ENCODE peak calls at places on chromosomes 7 and 10, in seven cellular contexts. H is Calu3, G is fibroblast of pulmonary artery, A is progenitor cell of endocrine pancreas, V is sigmoid colon, J is A549, F is osteocyte. R is an unnamed sample.

GRCh38 chr7:17802056-17802455 is 138.2 kb downstream of the SNX13 start:
- DNase-seq in J (no peak), A (no peak), F (no peak), G (peak), V (no peak), H (no peak), R (peak)

GRCh38 chr7:3835102-3835501 is 534.0 kb downstream of the SDK1 start:
- DNase-seq in J (no peak), A (no peak), F (no peak), G (no peak), H (no peak), V (no peak), R (peak)

GRCh38 chr10:88460601-88461000 is 122.5 kb downstream of the RNLS start:
- DNase-seq in J (no peak), V (no peak), A (no peak), G (no peak), H (no peak), F (no peak), R (no peak)

GRCh38 chr7:36209814-36210183 is 56.7 kb downstream of the EEPD1 start:
- DNase-seq in F (no peak), G (no peak), H (no peak), A (no peak), V (peak), J (no peak), R (no peak)

GRCh38 chr10:113053091-113053490 is 103.0 kb downstream of the TCF7L2 start:
- DNase-seq in V (peak), J (no peak), G (no peak), F (no peak), A (no peak), H (no peak), R (no peak)

GRCh38 chr7:17434841-17435692 is 136.6 kb downstream of the AHR start:
- DNase-seq in G (no peak), F (no peak), A (no peak), H (no peak), V (no peak), J (no peak), R (peak)

GRCh38 chr10:28180654-28181053 is 122.2 kb downstream of the MPP7 start:
- DNase-seq in V (no peak), J (no peak), A (no peak), F (no peak), G (no peak), H (no peak), R (peak)

GRCh38 chr10:14543048-14543903 is 212.6 kb upstream of the FRMD4A start:
- DNase-seq in H (no peak), F (no peak), V (no peak), G (peak), J (no peak), A (no peak), R (no peak)

GRCh38 chr10:101881036-101881774 is 37.6 kb upstream of the KCNIP2 start:
- DNase-seq in J (no peak), G (no peak), F (no peak), H (no peak), V (no peak), A (no peak), R (no peak)

GRCh38 chr7:14936530-14936929 is 34.0 kb upstream of the DGKB start:
- DNase-seq in J (no peak), F (no peak), G (peak), V (peak), H (peak), A (no peak), R (peak)

GRCh38 chr10:88318803-88319202 is 264.3 kb downstream of the RNLS start:
- DNase-seq in V (no peak), H (no peak), J (peak), A (no peak), F (no peak), G (peak), R (peak)

GRCh38 chr10:77121829-77122228 is 515.8 kb downstream of the KCNMA1 start:
- DNase-seq in G (no peak), V (no peak), A (no peak), H (no peak), J (no peak), F (no peak), R (no peak)

GRCh38 chr10:97400665-97401454 is at the start of gene RRP12:
- DNase-seq in J (peak), G (peak), V (peak), F (peak), H (peak), A (peak), R (peak)
- TF ChIP-seq CTCF in J (no peak), G (no peak), V (no peak), F (peak), H (no peak), A (peak), R (peak)

DNA sequence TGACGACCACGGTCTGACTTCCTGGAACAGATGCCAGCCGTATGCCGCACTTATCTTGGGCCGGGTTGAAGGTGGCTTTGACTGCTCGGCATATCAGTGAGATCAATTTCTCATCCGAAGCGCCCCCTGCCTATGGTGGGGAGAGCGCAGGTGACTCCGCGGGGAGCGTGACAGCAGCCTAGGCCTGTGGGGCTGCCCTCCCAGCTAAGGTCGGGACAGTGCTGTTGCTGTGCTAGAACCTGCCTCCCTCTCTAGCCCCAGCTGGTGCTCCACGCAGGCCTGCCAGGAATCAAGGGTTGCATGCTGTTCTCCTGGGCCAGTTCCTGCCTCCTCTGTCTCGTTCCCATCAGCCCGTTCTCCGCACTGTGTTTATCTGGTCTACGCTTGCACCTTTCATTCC is 49.8 kb downstream of the PODXL start:
- DNase-seq in A (no peak), H (no peak), F (no peak), J (no peak), G (no peak), V (no peak), R (no peak)
- TF ChIP-seq CTCF in A (no peak), H (no peak), F (no peak), J (no peak), G (no peak), V (no peak), R (no peak)

DNA sequence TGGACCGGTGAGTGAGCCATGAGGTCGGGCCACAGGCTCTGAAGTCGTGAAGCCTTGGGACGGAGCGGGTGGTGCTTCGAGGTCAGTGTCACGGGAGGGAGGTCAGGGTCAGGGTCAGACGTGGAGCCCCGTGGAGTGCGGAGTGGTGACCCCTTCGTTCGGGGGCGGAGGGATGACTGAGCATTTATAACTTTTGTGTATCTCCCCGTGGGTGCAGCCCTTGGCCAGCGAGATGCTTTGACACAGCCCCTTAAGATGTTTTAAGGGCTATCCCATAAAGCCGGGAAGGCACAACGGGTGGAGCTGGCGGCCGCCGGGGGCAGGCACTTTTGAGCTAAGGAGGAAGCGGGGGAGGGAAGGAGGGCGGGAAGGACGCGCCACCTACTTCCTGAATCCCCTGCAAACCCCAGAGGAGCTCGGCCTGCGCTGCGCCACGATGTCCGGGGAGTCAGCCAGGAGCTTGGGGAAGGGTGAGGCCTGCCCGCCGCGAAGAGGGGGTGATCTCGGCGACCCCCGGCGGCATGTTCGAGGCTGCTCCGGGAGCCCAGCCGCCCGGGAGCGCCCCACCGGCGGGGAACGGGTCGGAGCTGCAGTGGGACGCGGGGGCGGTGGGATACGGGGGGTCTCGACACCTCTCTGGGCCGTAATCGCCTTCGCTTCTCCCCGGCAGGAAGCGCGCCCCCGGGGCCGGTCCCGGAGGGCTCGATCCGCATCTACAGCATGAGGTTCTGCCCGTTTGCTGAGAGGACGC is at the start of gene GSTO1:
- DNase-seq in F (no peak), A (peak), G (peak), V (peak), H (peak), J (peak), R (peak)
- TF ChIP-seq CTCF in F (no peak), A (no peak), G (no peak), V (no peak), H (no peak), J (no peak), R (no peak)

DNA sequence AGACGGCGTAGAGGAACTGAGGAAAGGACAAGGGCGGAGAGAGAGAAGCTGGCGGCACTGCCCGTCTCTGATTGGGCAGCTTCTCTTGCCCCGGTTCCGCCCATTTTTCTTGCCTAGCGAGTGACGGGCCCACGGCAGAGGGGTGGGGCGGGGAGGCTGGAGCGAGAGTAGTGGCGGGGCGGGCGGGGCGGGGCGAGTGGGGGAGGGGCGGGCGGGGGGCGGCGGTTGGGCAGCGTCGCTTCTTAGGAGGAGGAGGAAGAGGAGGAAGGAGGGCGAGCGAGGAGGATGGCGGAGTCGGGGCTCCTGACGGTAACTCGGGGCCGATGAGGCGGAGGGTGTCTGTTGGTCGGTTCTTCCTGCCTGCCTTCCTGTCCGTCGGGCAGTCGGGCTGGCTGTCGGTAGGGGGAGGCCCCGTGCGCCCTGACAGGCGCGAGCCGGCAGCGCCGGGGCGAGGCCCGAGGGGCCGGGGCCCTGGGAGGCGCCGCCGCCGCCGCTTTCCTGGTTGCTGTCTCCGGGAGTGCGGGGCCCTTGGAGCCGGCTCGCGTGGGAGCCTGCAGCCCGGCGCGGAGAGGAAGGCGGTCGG is at the start of gene SHOC2:
- DNase-seq in G (no peak), J (peak), H (peak), A (peak), F (peak), V (peak), R (no peak)
- TF ChIP-seq CTCF in G (no peak), J (no peak), H (no peak), A (peak), F (peak), V (no peak), R (peak)

GRCh38 chr10:13276749-13277394 is 23.0 kb downstream of the PHYH start:
- DNase-seq in F (no peak), V (no peak), A (no peak), H (no peak), G (peak), J (no peak), R (no peak)
- TF ChIP-seq CTCF in F (peak), V (no peak), A (no peak), H (no peak), G (peak), J (no peak), R (no peak)

GRCh38 chr7:151091431-151091830 is 5.2 kb downstream of the AGAP3 start:
- DNase-seq in H (no peak), J (peak), G (no peak), F (no peak), V (no peak), A (no peak), R (no peak)
- TF ChIP-seq CTCF in H (peak), J (peak), G (peak), F (peak), V (peak), A (peak), R (peak)

GRCh38 chr10:71301371-71301916 is 17.6 kb upstream of the SLC29A3 start:
- DNase-seq in V (no peak), F (no peak), A (no peak), G (no peak), J (no peak), H (no peak), R (no peak)

GRCh38 chr10:71300555-71301370 is 18.3 kb upstream of the SLC29A3 start:
- DNase-seq in G (no peak), F (no peak), A (no peak), H (no peak), V (no peak), J (no peak), R (peak)

GRCh38 chr10:71303569-71303907 is 15.5 kb upstream of the SLC29A3 start:
- DNase-seq in G (no peak), F (no peak), V (no peak), H (no peak), J (no peak), A (no peak), R (no peak)

GRCh38 chr10:71302451-71302850 is 16.6 kb upstream of the SLC29A3 start:
- DNase-seq in V (no peak), H (no peak), J (no peak), G (no peak), A (no peak), F (no peak), R (no peak)

GRCh38 chr10:71302874-71303568 is 16.0 kb upstream of the SLC29A3 start:
- DNase-seq in V (no peak), F (no peak), A (no peak), H (peak), G (peak), J (peak), R (peak)
- TF ChIP-seq CTCF in V (no peak), F (peak), A (peak), H (peak), G (peak), J (peak), R (peak)

DNA sequence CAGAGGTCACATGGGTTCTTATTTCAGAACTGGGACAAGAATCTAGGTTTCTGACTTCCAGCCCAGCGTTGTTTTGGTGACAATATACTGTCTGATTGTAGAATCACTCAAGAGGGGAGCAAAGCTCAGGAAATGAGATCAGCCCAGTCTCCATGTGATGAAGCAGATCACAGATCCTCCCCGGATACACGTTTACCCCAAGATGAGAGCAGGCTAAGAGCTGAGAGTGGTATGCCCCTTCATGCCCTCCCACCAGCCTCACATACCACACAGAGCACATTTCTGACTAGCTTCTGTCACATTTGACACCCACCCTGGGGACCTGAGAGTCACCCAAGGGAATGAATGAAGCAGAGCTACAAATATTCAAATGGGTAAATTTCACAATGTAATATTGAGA is 27.1 kb upstream of the PRKCQ start:
- DNase-seq in V (no peak), G (no peak), F (no peak), A (no peak), J (no peak), H (no peak), R (no peak)
- TF ChIP-seq CTCF in V (no peak), G (no peak), F (no peak), A (no peak), J (no peak), H (no peak), R (no peak)

DNA sequence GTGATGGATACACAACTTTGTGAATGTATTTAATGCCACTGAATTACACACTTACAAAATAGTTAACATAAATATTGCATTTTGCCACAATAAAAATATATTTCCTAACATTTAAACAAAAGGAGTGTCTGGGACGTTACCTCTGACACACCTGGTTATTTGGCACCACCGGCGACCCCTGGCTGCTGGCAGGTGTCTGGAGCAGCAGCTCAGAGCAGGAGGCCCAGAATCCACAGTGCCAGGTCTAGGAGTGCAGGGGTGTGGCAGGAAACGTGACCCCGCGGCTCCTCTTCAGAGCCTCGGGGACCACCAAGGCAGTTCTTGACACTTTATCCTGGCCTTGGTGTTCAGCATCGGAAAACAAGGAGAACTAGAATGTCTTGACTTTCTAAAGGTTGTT is 46.3 kb downstream of the MGMT start:
- DNase-seq in V (no peak), F (peak), J (no peak), H (no peak), A (no peak), G (no peak), R (no peak)
- TF ChIP-seq CTCF in V (no peak), F (no peak), J (no peak), H (no peak), A (peak), G (no peak), R (no peak)

R was measured in bronchial epithelial cell.